ENCODE peak calls at places on chromosomes 3 and 15, in five cellular contexts. P is fibroblast of the conjunctiva, H is C1 segment of cervical spinal cord, A is GM20000, S is naive B cell. Z is an unnamed sample.

GRCh38 chr3:29453278-29453961 is 172.5 kb downstream of the RBMS3 start:
- DNase-seq in S (no peak), A (no peak), P (no peak), H (no peak), Z (no peak)

GRCh38 chr3:186259612-186260383 is 102.2 kb downstream of the DGKG start:
- DNase-seq in H (no peak), S (peak), P (peak), A (peak), Z (peak)

GRCh38 chr3:48633256-48633655 is 2.0 kb downstream of the SLC26A6 start:
- DNase-seq in S (no peak), A (no peak), H (no peak), P (no peak), Z (no peak)

GRCh38 chr15:67177750-67178149 is 76.7 kb downstream of the AAGAB start:
- DNase-seq in H (no peak), A (no peak), P (no peak), S (no peak), Z (no peak)

GRCh38 chr3:196737655-196738054 is 2.0 kb upstream of the PAK2 start:
- DNase-seq in P (no peak), S (no peak), A (no peak), H (no peak), Z (no peak)

GRCh38 chr3:52614689-52615088 is 71.0 kb downstream of the PBRM1 start:
- DNase-seq in A (no peak), P (no peak), H (no peak), S (no peak), Z (no peak)

GRCh38 chr3:111080357-111080937 is 8.8 kb downstream of the NECTIN3 start:
- DNase-seq in S (no peak), P (peak), H (no peak), A (no peak), Z (peak)

GRCh38 chr3:30658328-30659052 is 52.1 kb downstream of the TGFBR2 start:
- DNase-seq in P (no peak), H (no peak), S (peak), A (peak), Z (no peak)

GRCh38 chr3:52468336-52468735 is 12.9 kb downstream of the NISCH start:
- DNase-seq in P (no peak), A (no peak), H (no peak), S (no peak), Z (no peak)

GRCh38 chr3:188446791-188447190 is 292.8 kb downstream of the LPP start:
- DNase-seq in H (no peak), A (peak), P (no peak), S (no peak), Z (no peak)

GRCh38 chr15:42775431-42775830 is 38.5 kb upstream of the CDAN1 start:
- DNase-seq in H (no peak), S (no peak), A (no peak), P (no peak), Z (no peak)